ENCODE peak calls at places on chromosome 5, in five cellular contexts. A is endothelial cell; O is CD4-positive, alpha-beta T cell; L is GM12865; G is colonic mucosa. B is an unnamed sample.

GRCh38 chr5:133866160-133866902 is 102.1 kb downstream of the C5orf15 start:
- DNase-seq in A (no peak), O (no peak), L (no peak), G (no peak), B (no peak)

GRCh38 chr5:17305964-17306725 is 88.7 kb downstream of the BASP1 start:
- DNase-seq in A (no peak), O (no peak), L (no peak), G (peak), B (peak)

GRCh38 chr5:9059920-9060691 is 485.8 kb downstream of the SEMA5A start:
- DNase-seq in A (no peak), O (no peak), L (peak), G (no peak), B (peak)

GRCh38 chr5:86968311-86968753 is 299.4 kb upstream of the RASA1 start:
- DNase-seq in A (peak), O (no peak), L (no peak), G (no peak), B (peak)

GRCh38 chr5:139776856-139777255 is 18.8 kb upstream of the PSD2 start:
- DNase-seq in A (no peak), O (no peak), L (no peak), G (no peak), B (no peak)

GRCh38 chr5:80191991-80192398 is 63.9 kb downstream of the SERINC5 start:
- DNase-seq in A (no peak), O (peak), L (no peak), G (peak), B (no peak)

GRCh38 chr5:83900307-83900706 is 179.7 kb upstream of the HAPLN1 start:
- DNase-seq in A (no peak), O (no peak), L (no peak), G (no peak), B (no peak)

GRCh38 chr5:38426986-38427950 is 129.2 kb downstream of the LIFR start:
- DNase-seq in A (no peak), O (no peak), L (no peak), G (no peak), B (no peak)

GRCh38 chr5:56601641-56602071 is 213.7 kb upstream of the MAP3K1 start:
- DNase-seq in A (no peak), O (no peak), L (no peak), G (no peak), B (peak)

GRCh38 chr5:143865421-143865820 is 53.5 kb downstream of the HMHB1 start:
- DNase-seq in A (no peak), O (no peak), L (no peak), G (no peak), B (no peak)

GRCh38 chr5:145203193-145203592 is 631.9 kb downstream of the PRELID2 start:
- DNase-seq in A (no peak), O (no peak), L (no peak), G (no peak), B (no peak)

GRCh38 chr5:172548311-172548731 is 92.7 kb upstream of the NEURL1B start:
- DNase-seq in A (no peak), O (no peak), L (no peak), G (no peak), B (no peak)

GRCh38 chr5:90528704-90529233 is 615 bp downstream of the LYSMD3 start:
- DNase-seq in A (no peak), O (no peak), L (peak), G (peak), B (no peak)

GRCh38 chr5:135434591-135435466 is 12.3 kb downstream of the DCANP1 start:
- DNase-seq in A (no peak), O (no peak), L (no peak), G (no peak), B (no peak)

GRCh38 chr5:10756539-10756938 is 4.5 kb downstream of the DAP start:
- DNase-seq in A (no peak), O (no peak), L (peak), G (no peak), B (peak)

GRCh38 chr5:93186031-93186682 is 394.9 kb downstream of the NR2F1-AS1 start:
- DNase-seq in A (no peak), O (no peak), L (no peak), G (no peak), B (peak)

GRCh38 chr5:125668904-125669303 is 754.3 kb upstream of the GRAMD2B start:
- DNase-seq in A (no peak), O (no peak), L (peak), G (peak), B (no peak)

GRCh38 chr5:181188700-181189362 is 16.2 kb downstream of the TRIM7 start:
- DNase-seq in A (peak), O (peak), L (peak), G (peak), B (peak)

GRCh38 chr5:128534729-128535128 is 3.3 kb downstream of the FBN2 start:
- DNase-seq in A (no peak), O (no peak), L (no peak), G (peak), B (no peak)

GRCh38 chr5:91898865-91899264 is 515.7 kb upstream of the ARRDC3 start:
- DNase-seq in A (no peak), O (no peak), L (no peak), G (no peak), B (no peak)

GRCh38 chr5:157926171-157926671 is 67.3 kb upstream of the CLINT1 start:
- DNase-seq in A (no peak), O (no peak), L (no peak), G (peak), B (no peak)

GRCh38 chr5:143464723-143465490 is 61.4 kb upstream of the NR3C1 start:
- DNase-seq in A (no peak), O (no peak), L (no peak), G (no peak), B (no peak)

GRCh38 chr5:79172269-79172668 is 60.7 kb downstream of the BHMT start:
- DNase-seq in A (no peak), O (no peak), L (no peak), G (no peak), B (no peak)

GRCh38 chr5:63055421-63055820 is 476.8 kb downstream of the LRRC70 start:
- DNase-seq in A (no peak), O (no peak), L (no peak), G (no peak), B (no peak)

GRCh38 chr5:125834438-125835147 is 588.6 kb upstream of the GRAMD2B start:
- DNase-seq in A (no peak), O (no peak), L (no peak), G (no peak), B (no peak)

GRCh38 chr5:6347165-6347564 is 31.2 kb downstream of the MED10 start:
- DNase-seq in A (no peak), O (no peak), L (no peak), G (no peak), B (no peak)

GRCh38 chr5:181181650-181182565 is 23.1 kb downstream of the TRIM7 start:
- DNase-seq in A (peak), O (peak), L (peak), G (peak), B (no peak)

GRCh38 chr5:171623551-171624097 is 162.0 kb upstream of the SMIM23 start:
- DNase-seq in A (no peak), O (no peak), L (no peak), G (no peak), B (no peak)

GRCh38 chr5:144370273-144370672 is 199.6 kb downstream of the KCTD16 start:
- DNase-seq in A (no peak), O (no peak), L (no peak), G (no peak), B (no peak)

GRCh38 chr5:136212252-136212721 is 19.3 kb upstream of the SMIM32 start:
- DNase-seq in A (peak), O (peak), L (peak), G (peak), B (no peak)

GRCh38 chr5:1731091-1731639 is 68.5 kb downstream of the MRPL36 start:
- DNase-seq in A (peak), O (no peak), L (no peak), G (peak), B (no peak)

GRCh38 chr5:88677943-88678779 is 204.8 kb downstream of the MEF2C start:
- DNase-seq in A (peak), O (no peak), L (no peak), G (no peak), B (no peak)

GRCh38 chr5:142186821-142187594 is 78.4 kb downstream of the NDFIP1 start:
- DNase-seq in A (no peak), O (no peak), L (no peak), G (peak), B (no peak)

GRCh38 chr5:84381501-84382362 is 2.9 kb downstream of the EDIL3 start:
- DNase-seq in A (no peak), O (no peak), L (no peak), G (peak), B (no peak)

GRCh38 chr5:140093179-140093578 is 20.7 kb upstream of the PURA start:
- DNase-seq in A (no peak), O (no peak), L (no peak), G (no peak), B (no peak)

GRCh38 chr5:31364881-31365636 is 166.8 kb downstream of the DROSHA start:
- DNase-seq in A (no peak), O (no peak), L (no peak), G (no peak), B (no peak)

GRCh38 chr5:53038196-53038847 is 49.2 kb downstream of the ITGA2 start:
- DNase-seq in A (no peak), O (no peak), L (no peak), G (no peak), B (no peak)

DNA sequence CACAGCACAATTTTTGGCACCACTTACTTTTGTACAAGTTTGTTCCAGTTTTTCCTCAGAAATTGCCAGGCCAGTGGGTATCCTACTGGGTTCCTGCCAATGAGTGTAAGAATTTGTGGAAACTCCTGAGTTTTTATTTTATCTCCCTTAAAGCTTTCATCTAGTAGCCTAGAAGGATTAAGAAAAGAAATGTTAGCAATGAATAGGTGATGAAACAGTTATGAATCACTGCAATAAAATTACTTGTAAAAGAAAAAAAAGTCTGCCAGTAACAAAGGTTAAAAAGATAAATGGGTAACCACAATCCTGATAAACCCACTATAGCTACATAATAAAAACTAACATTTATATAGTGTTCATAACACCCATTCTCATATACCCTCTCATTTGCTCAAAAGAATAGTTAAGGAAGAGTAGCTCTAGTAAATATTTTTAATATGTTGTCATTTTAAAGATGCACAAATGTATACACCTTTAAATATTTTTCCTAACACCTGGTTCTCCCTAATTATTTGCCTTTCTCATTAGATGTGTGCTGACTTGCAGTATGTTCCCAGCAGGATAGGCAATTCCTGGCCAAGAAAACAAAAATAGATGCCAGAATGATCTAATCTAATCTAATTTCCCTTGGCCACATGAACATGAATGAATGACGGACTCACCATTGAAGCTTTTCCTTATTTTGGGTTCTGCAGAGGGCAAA is 26.6 kb downstream of the ERAP1 start:
- DNase-seq in A (no peak), O (no peak), L (no peak), G (no peak), B (no peak)
- TF ChIP-seq CTCF in A (no peak), O (no peak), L (no peak), G (no peak), B (no peak)

GRCh38 chr5:77630246-77631165 is 8.0 kb downstream of the OTP start:
- DNase-seq in A (peak), O (peak), L (peak), G (peak), B (no peak)
- TF ChIP-seq CTCF in A (peak), O (no peak), L (peak), G (no peak), B (no peak)

GRCh38 chr5:179143446-179143845 is 83.3 kb downstream of the ZNF354C start:
- DNase-seq in A (no peak), O (no peak), L (no peak), G (no peak), B (no peak)
- TF ChIP-seq CTCF in A (no peak), O (no peak), L (no peak), G (no peak), B (no peak)

GRCh38 chr5:61617995-61618525 is 286.0 kb downstream of the ZSWIM6 start:
- DNase-seq in A (no peak), O (no peak), L (no peak), G (no peak), B (no peak)
- TF ChIP-seq CTCF in A (peak), O (no peak), L (no peak), G (no peak), B (no peak)

DNA sequence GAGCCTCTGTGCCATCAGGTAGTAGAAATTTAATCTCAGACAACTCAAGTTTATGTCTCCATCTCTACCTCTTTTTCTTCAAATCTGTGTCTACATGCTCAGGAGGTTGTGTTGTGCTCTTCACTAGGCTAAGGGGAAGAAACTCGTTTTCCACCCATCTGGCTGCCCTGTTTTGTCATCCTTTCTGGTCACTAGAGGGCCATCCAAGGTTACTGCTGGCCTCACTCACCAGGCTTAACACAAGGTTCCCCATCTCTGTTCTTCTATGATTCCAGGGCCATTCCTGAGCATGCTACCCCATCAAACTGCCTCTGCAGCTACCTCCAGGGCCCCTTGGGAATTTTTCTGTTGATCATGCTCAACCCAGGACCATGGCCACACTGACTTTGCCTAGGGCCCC is 213.3 kb upstream of the FBXL7 start:
- DNase-seq in A (no peak), O (no peak), L (no peak), G (no peak), B (no peak)
- TF ChIP-seq CTCF in A (no peak), O (no peak), L (no peak), G (no peak), B (peak)

GRCh38 chr5:154162475-154163217 is 27.9 kb upstream of the GALNT10 start:
- DNase-seq in A (no peak), O (no peak), L (no peak), G (no peak), B (no peak)

GRCh38 chr5:154159343-154159742 is 31.2 kb upstream of the GALNT10 start:
- DNase-seq in A (no peak), O (no peak), L (no peak), G (no peak), B (no peak)

GRCh38 chr5:154158379-154158738 is 32.2 kb upstream of the GALNT10 start:
- DNase-seq in A (no peak), O (no peak), L (no peak), G (no peak), B (no peak)

GRCh38 chr5:154163327-154163997 is 27.1 kb upstream of the GALNT10 start:
- DNase-seq in A (no peak), O (no peak), L (no peak), G (no peak), B (no peak)

GRCh38 chr5:154157483-154158378 is 32.8 kb upstream of the GALNT10 start:
- DNase-seq in A (no peak), O (no peak), L (no peak), G (no peak), B (no peak)
- TF ChIP-seq CTCF in A (peak), O (peak), L (peak), G (peak), B (peak)

B was measured in astrocyte of the cerebellum.